ENCODE peak calls at places on chromosomes 16 and 17, in five cellular contexts. L, J, O, E and T are unnamed samples.

GRCh38 chr17:17682293-17682736 is 1.1 kb downstream of the RAI1 start:
- DNase-seq in O (peak), L (no peak), E (peak), J (peak), T (no peak)

GRCh38 chr17:44122825-44123355 is 551 bp downstream of the HDAC5 start:
- DNase-seq in E (no peak), O (no peak), J (no peak), L (no peak), T (no peak)

GRCh38 chr16:67504190-67505021 is 21.1 kb upstream of the AGRP start:
- DNase-seq in J (peak), O (no peak), L (no peak), E (no peak), T (no peak)

GRCh38 chr17:34242553-34242952 is 12.5 kb upstream of the CCL2 start:
- DNase-seq in E (no peak), L (no peak), O (no peak), J (peak), T (no peak)

GRCh38 chr16:88014954-88015805 is 63.9 kb downstream of the BANP start:
- DNase-seq in L (no peak), E (no peak), O (no peak), J (no peak), T (no peak)

GRCh38 chr17:36506831-36507230 is 20.4 kb downstream of the ZNHIT3 start:
- DNase-seq in J (no peak), O (no peak), L (no peak), E (no peak), T (no peak)

GRCh38 chr17:66337268-66337667 is 34.9 kb downstream of the PRKCA start:
- DNase-seq in L (no peak), J (no peak), E (no peak), O (no peak), T (no peak)

GRCh38 chr17:39071573-39071972 is 79.9 kb downstream of the PLXDC1 start:
- DNase-seq in O (no peak), E (no peak), L (no peak), J (no peak), T (no peak)

GRCh38 chr17:9994761-9995160 is 89.7 kb upstream of the RCVRN start:
- DNase-seq in J (no peak), E (no peak), O (no peak), L (no peak), T (no peak)